ENCODE peak calls at places on chromosome 2, in six cellular contexts. F is K562, A is HCT116, T is SK-N-SH, P is H1, L is HepG2. V is an unnamed sample.

GRCh38 chr2:86675611-86676015 is 44.5 kb upstream of the RMND5A start:
- DNase-seq in F (no peak), A (peak; percentile 38), T (no peak), P (no peak), L (peak; percentile 55), V (no peak)

GRCh38 chr2:39408351-39409136 is 28.5 kb downstream of the MAP4K3 start:
- DNase-seq in F (no peak), A (no peak), T (no peak), P (no peak), L (no peak), V (no peak)

GRCh38 chr2:18548618-18549017 is 11.8 kb downstream of the RDH14 start:
- DNase-seq in F (no peak), A (no peak), T (no peak), P (no peak), L (no peak), V (no peak)

GRCh38 chr2:150063432-150063889 is 424.0 kb downstream of the RND3 start:
- DNase-seq in F (no peak), A (no peak), T (no peak), P (no peak), L (no peak), V (peak; percentile 17)

GRCh38 chr2:124713969-124714368 is 688.9 kb downstream of the CNTNAP5 start:
- DNase-seq in F (no peak), A (no peak), T (no peak), P (no peak), L (no peak), V (no peak)

GRCh38 chr2:25453199-25453903 is 111.6 kb upstream of the DNMT3A start:
- DNase-seq in F (no peak), A (no peak), T (no peak), P (no peak), L (no peak), V (no peak)

GRCh38 chr2:224008702-224009261 is 30.3 kb downstream of the SERPINE2 start:
- DNase-seq in F (no peak), A (no peak), T (peak; percentile 85), P (no peak), L (peak; percentile 53), V (no peak)

GRCh38 chr2:231671617-231672350 is 36.5 kb upstream of the PTMA start:
- DNase-seq in F (no peak), A (no peak), T (no peak), P (no peak), L (peak; percentile 39), V (no peak)

GRCh38 chr2:182057002-182057401 is 71.3 kb downstream of the PPP1R1C start:
- DNase-seq in F (no peak), A (no peak), T (no peak), P (no peak), L (no peak), V (no peak)

GRCh38 chr2:287471-287885 is 413 bp downstream of the ALKAL2 start:
- DNase-seq in F (no peak), A (no peak), T (peak; percentile 87), P (no peak), L (no peak), V (peak; percentile 10)

GRCh38 chr2:117918608-117919007 is 95.3 kb downstream of the CCDC93 start:
- DNase-seq in F (no peak), A (no peak), T (no peak), P (no peak), L (no peak), V (no peak)

GRCh38 chr2:117921520-117921919 is 92.3 kb downstream of the CCDC93 start:
- DNase-seq in F (no peak), A (no peak), T (no peak), P (no peak), L (no peak), V (no peak)

GRCh38 chr2:117917223-117917917 is 96.5 kb downstream of the CCDC93 start:
- DNase-seq in F (no peak), A (no peak), T (no peak), P (no peak), L (peak; percentile 82), V (no peak)
- TF ChIP-seq MAX in F (no peak), A (no peak), T (no peak), P (no peak), L (no peak), V (no peak)

DNA sequence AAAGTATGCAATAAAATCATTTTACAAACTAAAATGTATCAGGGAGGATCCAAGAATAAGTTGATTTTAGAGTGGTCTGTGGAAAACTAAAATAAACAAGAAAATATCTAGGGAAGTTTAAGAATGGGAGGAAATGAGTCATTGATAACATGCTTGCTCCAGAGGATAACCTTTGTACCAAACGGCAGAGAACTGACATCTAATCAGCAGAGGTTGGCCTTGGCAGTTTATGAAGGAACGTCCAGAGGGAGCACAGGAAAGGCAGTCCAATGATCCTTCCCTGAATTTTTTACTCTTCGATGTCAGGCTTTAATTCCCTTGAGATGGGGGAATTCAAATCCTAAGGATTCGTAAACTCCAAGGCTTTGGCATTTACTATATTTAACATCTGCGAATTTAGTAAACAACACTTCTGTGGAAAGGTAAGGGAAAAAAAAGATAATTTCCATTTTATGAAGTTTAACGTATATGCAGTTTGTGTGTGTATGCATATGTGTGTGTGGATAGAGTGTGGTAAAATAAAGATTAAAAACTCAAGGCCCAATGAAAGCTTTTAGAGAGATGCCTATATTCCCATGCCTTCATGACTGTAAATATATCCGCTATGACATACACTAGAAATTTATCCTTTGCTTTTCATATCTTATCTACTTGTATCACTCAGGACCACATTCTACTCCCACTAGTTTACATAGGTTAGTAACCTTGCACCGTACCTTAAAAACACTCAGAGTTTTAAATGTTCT is 8.7 kb upstream of the INPP1 start:
- DNase-seq in F (peak; percentile 16), A (no peak), T (no peak), P (no peak), L (peak; percentile 96), V (peak; percentile 87)
- TF ChIP-seq POLR2AphosphoS5 in F (peak; percentile 28), A (no peak), T (no peak), P (no peak), L (peak; percentile 83), V (peak; percentile 81)

GRCh38 chr2:9178110-9178904 is 28.3 kb upstream of the ASAP2 start:
- DNase-seq in F (no peak), A (no peak), T (no peak), P (no peak), L (no peak), V (no peak)
- TF ChIP-seq MAX in F (no peak), A (peak; percentile 55), T (no peak), P (no peak), L (no peak), V (no peak)

GRCh38 chr2:219279916-219280516 is 850 bp downstream of the DNAJB2 start:
- DNase-seq in F (peak; percentile 29), A (no peak), T (no peak), P (no peak), L (no peak), V (no peak)

GRCh38 chr2:219278655-219279150 is 463 bp upstream of the DNAJB2 start:
- DNase-seq in F (no peak), A (no peak), T (no peak), P (no peak), L (no peak), V (no peak)

GRCh38 chr2:219280682-219281081 is 1.5 kb downstream of the DNAJB2 start:
- DNase-seq in F (no peak), A (no peak), T (no peak), P (no peak), L (no peak), V (no peak)

GRCh38 chr2:219279151-219279915 is at the start of gene DNAJB2:
- DNase-seq in F (peak; percentile 93), A (peak; percentile 94), T (peak; percentile 99), P (peak; percentile 89), L (peak; percentile 93), V (peak; percentile 99)

GRCh38 chr2:219277703-219278654 is 1.2 kb upstream of the DNAJB2 start:
- DNase-seq in F (peak; percentile 64), A (peak; percentile 54), T (peak; percentile 81), P (no peak), L (peak; percentile 69), V (peak; percentile 75)
- TF ChIP-seq POLR2AphosphoS5 in F (no peak), A (no peak), T (no peak), P (no peak), L (no peak), V (no peak)

DNA sequence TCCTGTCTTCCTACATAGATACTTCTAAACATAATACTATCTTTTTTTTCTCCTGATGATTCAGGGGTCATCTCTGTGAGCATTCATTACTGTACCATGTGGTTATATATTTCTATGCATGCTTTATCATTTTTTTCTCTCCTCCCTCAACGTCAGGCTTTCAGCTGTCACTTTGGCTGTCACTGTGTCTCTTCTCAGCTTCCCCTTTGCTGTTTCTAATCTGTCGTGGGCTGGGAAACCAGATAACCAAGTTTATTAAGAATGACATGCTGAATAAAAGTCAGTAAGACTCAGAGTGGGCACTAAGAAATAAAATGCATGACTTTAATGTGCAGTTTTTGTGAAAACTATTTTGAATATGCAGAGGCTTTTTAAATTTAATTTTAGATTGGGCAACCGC is 344.6 kb downstream of the NRXN1 start:
- DNase-seq in F (no peak), A (no peak), T (no peak), P (no peak), L (no peak), V (no peak)
- TF ChIP-seq MAX in F (no peak), A (no peak), T (no peak), P (no peak), L (no peak), V (no peak)

DNA sequence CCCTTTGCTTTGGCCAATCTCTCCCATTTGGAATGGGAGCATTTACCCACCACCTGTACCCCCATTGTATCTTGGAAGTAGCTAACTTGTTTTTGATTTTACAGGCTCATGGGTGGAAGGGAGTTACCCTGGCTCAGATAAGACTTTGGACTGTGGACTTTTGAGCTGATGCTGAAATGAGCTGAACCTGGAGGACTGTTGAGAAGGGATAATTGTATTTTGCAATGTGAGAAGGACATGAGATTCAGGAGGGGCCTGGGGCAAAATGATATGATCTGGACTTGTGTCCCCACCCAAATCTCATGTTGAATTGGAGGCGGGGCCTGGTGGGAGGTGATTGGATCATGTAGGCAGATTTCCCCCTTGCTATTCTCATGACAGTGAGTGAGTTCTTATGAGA is 58.6 kb upstream of the ZFP36L2 start:
- DNase-seq in F (no peak), A (no peak), T (no peak), P (no peak), L (no peak), V (no peak)
- TF ChIP-seq POLR2AphosphoS5 in F (no peak), A (no peak), T (no peak), P (no peak), L (no peak), V (no peak)

GRCh38 chr2:151845884-151846283 is 17.7 kb upstream of the ARL5A start:
- DNase-seq in F (no peak), A (no peak), T (no peak), P (no peak), L (no peak), V (no peak)

GRCh38 chr2:151844217-151844896 is 16.1 kb upstream of the ARL5A start:
- DNase-seq in F (no peak), A (no peak), T (no peak), P (no peak), L (no peak), V (peak; percentile 95)

GRCh38 chr2:151842830-151843668 is 14.8 kb upstream of the ARL5A start:
- DNase-seq in F (no peak), A (no peak), T (no peak), P (no peak), L (peak; percentile 94), V (no peak)

GRCh38 chr2:151843669-151844017 is 15.4 kb upstream of the ARL5A start:
- DNase-seq in F (no peak), A (no peak), T (no peak), P (no peak), L (no peak), V (peak; percentile 49)

DNA sequence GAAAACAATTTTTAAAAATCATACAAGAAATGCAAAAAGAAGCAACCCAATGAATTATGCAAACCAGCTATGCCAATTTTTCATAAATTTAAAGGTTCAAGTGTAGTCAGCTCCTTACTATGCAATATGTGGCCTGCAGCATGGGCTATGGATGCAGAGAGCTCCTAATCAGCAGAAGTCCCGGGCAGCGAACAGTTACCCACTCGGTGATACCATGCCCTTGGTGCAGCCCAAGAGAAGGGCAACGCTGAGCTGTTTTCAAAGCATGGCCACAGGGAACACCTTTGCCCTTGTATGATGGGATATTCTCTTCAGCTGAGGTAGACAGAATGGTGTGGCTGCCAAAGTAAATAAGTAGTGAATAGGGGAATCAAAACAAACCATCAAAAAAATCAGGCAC is 17.3 kb upstream of the ARL5A start:
- DNase-seq in F (no peak), A (no peak), T (no peak), P (no peak), L (no peak), V (peak; percentile 51)
- TF ChIP-seq MAX in F (no peak), A (no peak), T (no peak), P (no peak), L (no peak), V (no peak)

V was measured in endothelial cell of umbilical vein.